ENCODE peak calls at places on chromosome 13, in nine cellular contexts. K is NCI-H1417; N is AG08396; J is activated CD4-positive, alpha-beta T cell treated with anti-CD3 and anti-CD28 coated beads for 24 hours; C is spleen; G is pancreas; U is mammary epithelial cell; W is cardiac fibroblast; L is C1 segment of cervical spinal cord. X is an unnamed sample.

GRCh38 chr13:110524484-110525254 is 36.9 kb downstream of the RAB20 start:
- DNase-seq in L (no peak), C (no peak), U (peak), N (no peak), J (no peak), W (no peak), G (peak), K (peak), X (no peak)

GRCh38 chr13:97254809-97255208 is 32.7 kb downstream of the MBNL2 start:
- DNase-seq in K (no peak), G (no peak), C (no peak), J (no peak), W (no peak), U (peak), N (no peak), L (no peak), X (no peak)

GRCh38 chr13:53138369-53139036 is 109.9 kb downstream of the OLFM4 start:
- DNase-seq in U (no peak), W (peak), G (no peak), J (no peak), K (peak), C (no peak), L (no peak), N (peak), X (no peak)

GRCh38 chr13:112074139-112074710 is 7.3 kb downstream of the SOX1 start:
- DNase-seq in N (no peak), L (no peak), K (peak), U (no peak), J (no peak), W (no peak), G (no peak), C (no peak), X (no peak)

GRCh38 chr13:48994731-48995130 is 19.0 kb downstream of the FNDC3A start:
- DNase-seq in C (no peak), J (no peak), G (no peak), K (no peak), L (no peak), W (peak), U (peak), N (no peak), X (peak)

GRCh38 chr13:111630411-111630810 is 310.0 kb downstream of the TEX29 start:
- DNase-seq in J (no peak), G (no peak), L (no peak), C (no peak), W (no peak), N (no peak), U (no peak), K (peak), X (no peak)

GRCh38 chr13:50171585-50172282 is 156.5 kb downstream of the KCNRG start:
- DNase-seq in N (peak), W (no peak), K (no peak), C (no peak), G (no peak), J (no peak), L (no peak), U (no peak), X (no peak)

GRCh38 chr13:24306632-24307031 is 2.7 kb upstream of the C1QTNF9 start:
- DNase-seq in K (no peak), J (no peak), U (peak), W (peak), G (no peak), N (peak), L (no peak), C (no peak), X (no peak)

GRCh38 chr13:44013666-44014291 is 134.1 kb downstream of the LACC1 start:
- DNase-seq in G (no peak), W (peak), J (no peak), L (peak), N (peak), K (peak), U (peak), C (no peak), X (no peak)